ENCODE peak calls at places on chromosomes 2 and 18, in eight cellular contexts. One of them, this sample, is unnamed.

GRCh38 chr2:218679119-218679518 is 7.2 kb downstream of the STK36 start:
- DNase-seq in activated T-cell treated with anti-CD3 and anti-CD28 coated beads for 1 hour: no peak
- DNase-seq in nucleus accumbens: no peak
- DNase-seq in activated effector memory CD4-positive, alpha-beta T cell treated with anti-CD3 and anti-CD28 coated beads, Interleukin-2, amount 50 U/mL, for 16 hours: no peak
- DNase-seq in globus pallidus: no peak
- DNase-seq in stimulated activated CD8-positive, alpha-beta memory T cell treated with anti-CD3 and anti-CD28 coated beads, Interleukin-4, amount 100 ng/mL, for 1 hour: no peak
- DNase-seq in activated naive CD4-positive, alpha-beta T cell treated with anti-CD3 and anti-CD28 coated beads, Interleukin-2, amount 50 U/mL, for 16 hours: no peak
- DNase-seq in kidney: no peak
- DNase-seq in this sample: no peak

GRCh38 chr2:113200236-113200635 is 26.5 kb downstream of the PSD4 start:
- DNase-seq in globus pallidus: no peak
- DNase-seq in activated effector memory CD4-positive, alpha-beta T cell treated with anti-CD3 and anti-CD28 coated beads, Interleukin-2, amount 50 U/mL, for 16 hours: peak
- DNase-seq in stimulated activated CD8-positive, alpha-beta memory T cell treated with anti-CD3 and anti-CD28 coated beads, Interleukin-4, amount 100 ng/mL, for 1 hour: no peak
- DNase-seq in kidney: no peak
- DNase-seq in activated naive CD4-positive, alpha-beta T cell treated with anti-CD3 and anti-CD28 coated beads, Interleukin-2, amount 50 U/mL, for 16 hours: no peak
- DNase-seq in activated T-cell treated with anti-CD3 and anti-CD28 coated beads for 1 hour: no peak
- DNase-seq in nucleus accumbens: no peak
- DNase-seq in this sample: no peak

GRCh38 chr2:26474261-26474785 is 3.6 kb downstream of the OTOF start:
- DNase-seq in kidney: peak
- DNase-seq in activated effector memory CD4-positive, alpha-beta T cell treated with anti-CD3 and anti-CD28 coated beads, Interleukin-2, amount 50 U/mL, for 16 hours: no peak
- DNase-seq in stimulated activated CD8-positive, alpha-beta memory T cell treated with anti-CD3 and anti-CD28 coated beads, Interleukin-4, amount 100 ng/mL, for 1 hour: no peak
- DNase-seq in activated T-cell treated with anti-CD3 and anti-CD28 coated beads for 1 hour: no peak
- DNase-seq in nucleus accumbens: no peak
- DNase-seq in activated naive CD4-positive, alpha-beta T cell treated with anti-CD3 and anti-CD28 coated beads, Interleukin-2, amount 50 U/mL, for 16 hours: no peak
- DNase-seq in globus pallidus: no peak
- DNase-seq in this sample: no peak

GRCh38 chr18:35171315-35171987 is 69.4 kb upstream of the ZNF397 start:
- DNase-seq in stimulated activated CD8-positive, alpha-beta memory T cell treated with anti-CD3 and anti-CD28 coated beads, Interleukin-4, amount 100 ng/mL, for 1 hour: no peak
- DNase-seq in nucleus accumbens: no peak
- DNase-seq in globus pallidus: peak
- DNase-seq in activated effector memory CD4-positive, alpha-beta T cell treated with anti-CD3 and anti-CD28 coated beads, Interleukin-2, amount 50 U/mL, for 16 hours: no peak
- DNase-seq in kidney: no peak
- DNase-seq in activated T-cell treated with anti-CD3 and anti-CD28 coated beads for 1 hour: no peak
- DNase-seq in activated naive CD4-positive, alpha-beta T cell treated with anti-CD3 and anti-CD28 coated beads, Interleukin-2, amount 50 U/mL, for 16 hours: no peak
- DNase-seq in this sample: no peak

GRCh38 chr2:152497481-152498052 is 162.6 kb downstream of the FMNL2 start:
- DNase-seq in globus pallidus: no peak
- DNase-seq in activated effector memory CD4-positive, alpha-beta T cell treated with anti-CD3 and anti-CD28 coated beads, Interleukin-2, amount 50 U/mL, for 16 hours: no peak
- DNase-seq in kidney: no peak
- DNase-seq in activated T-cell treated with anti-CD3 and anti-CD28 coated beads for 1 hour: no peak
- DNase-seq in activated naive CD4-positive, alpha-beta T cell treated with anti-CD3 and anti-CD28 coated beads, Interleukin-2, amount 50 U/mL, for 16 hours: no peak
- DNase-seq in stimulated activated CD8-positive, alpha-beta memory T cell treated with anti-CD3 and anti-CD28 coated beads, Interleukin-4, amount 100 ng/mL, for 1 hour: no peak
- DNase-seq in nucleus accumbens: no peak
- DNase-seq in this sample: no peak

GRCh38 chr2:9982248-9982647 is 30.8 kb downstream of the GRHL1 start:
- DNase-seq in activated T-cell treated with anti-CD3 and anti-CD28 coated beads for 1 hour: no peak
- DNase-seq in globus pallidus: no peak
- DNase-seq in activated naive CD4-positive, alpha-beta T cell treated with anti-CD3 and anti-CD28 coated beads, Interleukin-2, amount 50 U/mL, for 16 hours: no peak
- DNase-seq in activated effector memory CD4-positive, alpha-beta T cell treated with anti-CD3 and anti-CD28 coated beads, Interleukin-2, amount 50 U/mL, for 16 hours: no peak
- DNase-seq in nucleus accumbens: no peak
- DNase-seq in stimulated activated CD8-positive, alpha-beta memory T cell treated with anti-CD3 and anti-CD28 coated beads, Interleukin-4, amount 100 ng/mL, for 1 hour: no peak
- DNase-seq in kidney: no peak
- DNase-seq in this sample: peak

GRCh38 chr2:42239289-42239661 is 70.1 kb downstream of the EML4 start:
- DNase-seq in stimulated activated CD8-positive, alpha-beta memory T cell treated with anti-CD3 and anti-CD28 coated beads, Interleukin-4, amount 100 ng/mL, for 1 hour: no peak
- DNase-seq in activated effector memory CD4-positive, alpha-beta T cell treated with anti-CD3 and anti-CD28 coated beads, Interleukin-2, amount 50 U/mL, for 16 hours: no peak
- DNase-seq in nucleus accumbens: no peak
- DNase-seq in activated T-cell treated with anti-CD3 and anti-CD28 coated beads for 1 hour: no peak
- DNase-seq in kidney: no peak
- DNase-seq in globus pallidus: no peak
- DNase-seq in activated naive CD4-positive, alpha-beta T cell treated with anti-CD3 and anti-CD28 coated beads, Interleukin-2, amount 50 U/mL, for 16 hours: no peak
- DNase-seq in this sample: no peak

GRCh38 chr2:120243211-120243610 is 9.4 kb upstream of the RALB start:
- DNase-seq in activated effector memory CD4-positive, alpha-beta T cell treated with anti-CD3 and anti-CD28 coated beads, Interleukin-2, amount 50 U/mL, for 16 hours: no peak
- DNase-seq in nucleus accumbens: no peak
- DNase-seq in activated naive CD4-positive, alpha-beta T cell treated with anti-CD3 and anti-CD28 coated beads, Interleukin-2, amount 50 U/mL, for 16 hours: no peak
- DNase-seq in stimulated activated CD8-positive, alpha-beta memory T cell treated with anti-CD3 and anti-CD28 coated beads, Interleukin-4, amount 100 ng/mL, for 1 hour: no peak
- DNase-seq in globus pallidus: no peak
- DNase-seq in kidney: no peak
- DNase-seq in activated T-cell treated with anti-CD3 and anti-CD28 coated beads for 1 hour: no peak
- DNase-seq in this sample: no peak

GRCh38 chr18:34592961-34593382 is 117.1 kb upstream of the DTNA start:
- DNase-seq in activated T-cell treated with anti-CD3 and anti-CD28 coated beads for 1 hour: no peak
- DNase-seq in activated effector memory CD4-positive, alpha-beta T cell treated with anti-CD3 and anti-CD28 coated beads, Interleukin-2, amount 50 U/mL, for 16 hours: no peak
- DNase-seq in activated naive CD4-positive, alpha-beta T cell treated with anti-CD3 and anti-CD28 coated beads, Interleukin-2, amount 50 U/mL, for 16 hours: no peak
- DNase-seq in globus pallidus: peak
- DNase-seq in nucleus accumbens: peak
- DNase-seq in stimulated activated CD8-positive, alpha-beta memory T cell treated with anti-CD3 and anti-CD28 coated beads, Interleukin-4, amount 100 ng/mL, for 1 hour: no peak
- DNase-seq in kidney: peak
- DNase-seq in this sample: no peak

GRCh38 chr2:222448806-222449205 is 24.5 kb downstream of the SGPP2 start:
- DNase-seq in activated naive CD4-positive, alpha-beta T cell treated with anti-CD3 and anti-CD28 coated beads, Interleukin-2, amount 50 U/mL, for 16 hours: no peak
- DNase-seq in nucleus accumbens: no peak
- DNase-seq in activated T-cell treated with anti-CD3 and anti-CD28 coated beads for 1 hour: no peak
- DNase-seq in globus pallidus: no peak
- DNase-seq in stimulated activated CD8-positive, alpha-beta memory T cell treated with anti-CD3 and anti-CD28 coated beads, Interleukin-4, amount 100 ng/mL, for 1 hour: no peak
- DNase-seq in kidney: peak
- DNase-seq in activated effector memory CD4-positive, alpha-beta T cell treated with anti-CD3 and anti-CD28 coated beads, Interleukin-2, amount 50 U/mL, for 16 hours: no peak
- DNase-seq in this sample: no peak

GRCh38 chr18:74082476-74083070 is 65.1 kb downstream of the FBXO15 start:
- DNase-seq in globus pallidus: peak
- DNase-seq in nucleus accumbens: peak
- DNase-seq in activated naive CD4-positive, alpha-beta T cell treated with anti-CD3 and anti-CD28 coated beads, Interleukin-2, amount 50 U/mL, for 16 hours: peak
- DNase-seq in kidney: no peak
- DNase-seq in activated T-cell treated with anti-CD3 and anti-CD28 coated beads for 1 hour: peak
- DNase-seq in activated effector memory CD4-positive, alpha-beta T cell treated with anti-CD3 and anti-CD28 coated beads, Interleukin-2, amount 50 U/mL, for 16 hours: peak
- DNase-seq in stimulated activated CD8-positive, alpha-beta memory T cell treated with anti-CD3 and anti-CD28 coated beads, Interleukin-4, amount 100 ng/mL, for 1 hour: peak
- DNase-seq in this sample: no peak

GRCh38 chr2:203623104-203623503 is 83.3 kb upstream of the CD28 start:
- DNase-seq in nucleus accumbens: no peak
- DNase-seq in activated T-cell treated with anti-CD3 and anti-CD28 coated beads for 1 hour: no peak
- DNase-seq in stimulated activated CD8-positive, alpha-beta memory T cell treated with anti-CD3 and anti-CD28 coated beads, Interleukin-4, amount 100 ng/mL, for 1 hour: no peak
- DNase-seq in globus pallidus: no peak
- DNase-seq in activated effector memory CD4-positive, alpha-beta T cell treated with anti-CD3 and anti-CD28 coated beads, Interleukin-2, amount 50 U/mL, for 16 hours: no peak
- DNase-seq in activated naive CD4-positive, alpha-beta T cell treated with anti-CD3 and anti-CD28 coated beads, Interleukin-2, amount 50 U/mL, for 16 hours: no peak
- DNase-seq in kidney: no peak
- DNase-seq in this sample: no peak

GRCh38 chr2:128978155-128978707 is 659.6 kb upstream of the HS6ST1 start:
- DNase-seq in activated naive CD4-positive, alpha-beta T cell treated with anti-CD3 and anti-CD28 coated beads, Interleukin-2, amount 50 U/mL, for 16 hours: no peak
- DNase-seq in activated T-cell treated with anti-CD3 and anti-CD28 coated beads for 1 hour: no peak
- DNase-seq in activated effector memory CD4-positive, alpha-beta T cell treated with anti-CD3 and anti-CD28 coated beads, Interleukin-2, amount 50 U/mL, for 16 hours: no peak
- DNase-seq in globus pallidus: no peak
- DNase-seq in nucleus accumbens: no peak
- DNase-seq in stimulated activated CD8-positive, alpha-beta memory T cell treated with anti-CD3 and anti-CD28 coated beads, Interleukin-4, amount 100 ng/mL, for 1 hour: no peak
- DNase-seq in kidney: no peak
- DNase-seq in this sample: no peak

GRCh38 chr2:158501301-158501700 is 44.5 kb downstream of the PKP4 start:
- DNase-seq in nucleus accumbens: peak
- DNase-seq in activated naive CD4-positive, alpha-beta T cell treated with anti-CD3 and anti-CD28 coated beads, Interleukin-2, amount 50 U/mL, for 16 hours: no peak
- DNase-seq in activated effector memory CD4-positive, alpha-beta T cell treated with anti-CD3 and anti-CD28 coated beads, Interleukin-2, amount 50 U/mL, for 16 hours: no peak
- DNase-seq in globus pallidus: peak
- DNase-seq in kidney: no peak
- DNase-seq in activated T-cell treated with anti-CD3 and anti-CD28 coated beads for 1 hour: no peak
- DNase-seq in stimulated activated CD8-positive, alpha-beta memory T cell treated with anti-CD3 and anti-CD28 coated beads, Interleukin-4, amount 100 ng/mL, for 1 hour: no peak
- DNase-seq in this sample: no peak

GRCh38 chr18:3257627-3258120 is 4.3 kb upstream of the MYL12B start:
- DNase-seq in activated naive CD4-positive, alpha-beta T cell treated with anti-CD3 and anti-CD28 coated beads, Interleukin-2, amount 50 U/mL, for 16 hours: no peak
- DNase-seq in nucleus accumbens: no peak
- DNase-seq in activated T-cell treated with anti-CD3 and anti-CD28 coated beads for 1 hour: no peak
- DNase-seq in kidney: no peak
- DNase-seq in stimulated activated CD8-positive, alpha-beta memory T cell treated with anti-CD3 and anti-CD28 coated beads, Interleukin-4, amount 100 ng/mL, for 1 hour: no peak
- DNase-seq in globus pallidus: no peak
- DNase-seq in activated effector memory CD4-positive, alpha-beta T cell treated with anti-CD3 and anti-CD28 coated beads, Interleukin-2, amount 50 U/mL, for 16 hours: no peak
- DNase-seq in this sample: no peak

GRCh38 chr2:106140091-106140490 is 54.0 kb downstream of the UXS1 start:
- DNase-seq in activated T-cell treated with anti-CD3 and anti-CD28 coated beads for 1 hour: no peak
- DNase-seq in activated naive CD4-positive, alpha-beta T cell treated with anti-CD3 and anti-CD28 coated beads, Interleukin-2, amount 50 U/mL, for 16 hours: no peak
- DNase-seq in activated effector memory CD4-positive, alpha-beta T cell treated with anti-CD3 and anti-CD28 coated beads, Interleukin-2, amount 50 U/mL, for 16 hours: no peak
- DNase-seq in globus pallidus: no peak
- DNase-seq in kidney: no peak
- DNase-seq in stimulated activated CD8-positive, alpha-beta memory T cell treated with anti-CD3 and anti-CD28 coated beads, Interleukin-4, amount 100 ng/mL, for 1 hour: no peak
- DNase-seq in nucleus accumbens: no peak
- DNase-seq in this sample: no peak

GRCh38 chr2:174048238-174048637 is 83.1 kb upstream of the SP3 start:
- DNase-seq in globus pallidus: no peak
- DNase-seq in nucleus accumbens: no peak
- DNase-seq in activated effector memory CD4-positive, alpha-beta T cell treated with anti-CD3 and anti-CD28 coated beads, Interleukin-2, amount 50 U/mL, for 16 hours: no peak
- DNase-seq in activated T-cell treated with anti-CD3 and anti-CD28 coated beads for 1 hour: no peak
- DNase-seq in stimulated activated CD8-positive, alpha-beta memory T cell treated with anti-CD3 and anti-CD28 coated beads, Interleukin-4, amount 100 ng/mL, for 1 hour: no peak
- DNase-seq in kidney: no peak
- DNase-seq in activated naive CD4-positive, alpha-beta T cell treated with anti-CD3 and anti-CD28 coated beads, Interleukin-2, amount 50 U/mL, for 16 hours: no peak
- DNase-seq in this sample: no peak

GRCh38 chr18:6569813-6570212 is 155.1 kb upstream of the L3MBTL4 start:
- DNase-seq in kidney: no peak
- DNase-seq in nucleus accumbens: no peak
- DNase-seq in activated effector memory CD4-positive, alpha-beta T cell treated with anti-CD3 and anti-CD28 coated beads, Interleukin-2, amount 50 U/mL, for 16 hours: no peak
- DNase-seq in activated T-cell treated with anti-CD3 and anti-CD28 coated beads for 1 hour: no peak
- DNase-seq in activated naive CD4-positive, alpha-beta T cell treated with anti-CD3 and anti-CD28 coated beads, Interleukin-2, amount 50 U/mL, for 16 hours: no peak
- DNase-seq in stimulated activated CD8-positive, alpha-beta memory T cell treated with anti-CD3 and anti-CD28 coated beads, Interleukin-4, amount 100 ng/mL, for 1 hour: no peak
- DNase-seq in globus pallidus: no peak
- DNase-seq in this sample: no peak

GRCh38 chr2:180520206-180520605 is 460.2 kb upstream of the UBE2E3 start:
- DNase-seq in activated T-cell treated with anti-CD3 and anti-CD28 coated beads for 1 hour: no peak
- DNase-seq in activated naive CD4-positive, alpha-beta T cell treated with anti-CD3 and anti-CD28 coated beads, Interleukin-2, amount 50 U/mL, for 16 hours: no peak
- DNase-seq in globus pallidus: no peak
- DNase-seq in nucleus accumbens: peak
- DNase-seq in activated effector memory CD4-positive, alpha-beta T cell treated with anti-CD3 and anti-CD28 coated beads, Interleukin-2, amount 50 U/mL, for 16 hours: no peak
- DNase-seq in stimulated activated CD8-positive, alpha-beta memory T cell treated with anti-CD3 and anti-CD28 coated beads, Interleukin-4, amount 100 ng/mL, for 1 hour: no peak
- DNase-seq in kidney: no peak
- DNase-seq in this sample: no peak

GRCh38 chr2:236119003-236119402 is 49.2 kb downstream of the GBX2 start:
- DNase-seq in stimulated activated CD8-positive, alpha-beta memory T cell treated with anti-CD3 and anti-CD28 coated beads, Interleukin-4, amount 100 ng/mL, for 1 hour: no peak
- DNase-seq in globus pallidus: no peak
- DNase-seq in activated effector memory CD4-positive, alpha-beta T cell treated with anti-CD3 and anti-CD28 coated beads, Interleukin-2, amount 50 U/mL, for 16 hours: peak
- DNase-seq in kidney: no peak
- DNase-seq in nucleus accumbens: no peak
- DNase-seq in activated T-cell treated with anti-CD3 and anti-CD28 coated beads for 1 hour: no peak
- DNase-seq in activated naive CD4-positive, alpha-beta T cell treated with anti-CD3 and anti-CD28 coated beads, Interleukin-2, amount 50 U/mL, for 16 hours: no peak
- DNase-seq in this sample: no peak

GRCh38 chr2:29238497-29238896 is 123.3 kb downstream of the CLIP4 start:
- DNase-seq in stimulated activated CD8-positive, alpha-beta memory T cell treated with anti-CD3 and anti-CD28 coated beads, Interleukin-4, amount 100 ng/mL, for 1 hour: no peak
- DNase-seq in globus pallidus: no peak
- DNase-seq in activated naive CD4-positive, alpha-beta T cell treated with anti-CD3 and anti-CD28 coated beads, Interleukin-2, amount 50 U/mL, for 16 hours: no peak
- DNase-seq in activated effector memory CD4-positive, alpha-beta T cell treated with anti-CD3 and anti-CD28 coated beads, Interleukin-2, amount 50 U/mL, for 16 hours: peak
- DNase-seq in activated T-cell treated with anti-CD3 and anti-CD28 coated beads for 1 hour: no peak
- DNase-seq in nucleus accumbens: no peak
- DNase-seq in kidney: no peak
- DNase-seq in this sample: no peak

GRCh38 chr18:8661754-8662573 is 43.4 kb upstream of the MTCL1 start:
- DNase-seq in activated naive CD4-positive, alpha-beta T cell treated with anti-CD3 and anti-CD28 coated beads, Interleukin-2, amount 50 U/mL, for 16 hours: no peak
- DNase-seq in activated T-cell treated with anti-CD3 and anti-CD28 coated beads for 1 hour: no peak
- DNase-seq in activated effector memory CD4-positive, alpha-beta T cell treated with anti-CD3 and anti-CD28 coated beads, Interleukin-2, amount 50 U/mL, for 16 hours: no peak
- DNase-seq in globus pallidus: no peak
- DNase-seq in stimulated activated CD8-positive, alpha-beta memory T cell treated with anti-CD3 and anti-CD28 coated beads, Interleukin-4, amount 100 ng/mL, for 1 hour: no peak
- DNase-seq in kidney: no peak
- DNase-seq in nucleus accumbens: no peak
- DNase-seq in this sample: no peak

GRCh38 chr2:122179492-122180070 is 424.1 kb downstream of the TSN start:
- DNase-seq in kidney: no peak
- DNase-seq in activated T-cell treated with anti-CD3 and anti-CD28 coated beads for 1 hour: no peak
- DNase-seq in stimulated activated CD8-positive, alpha-beta memory T cell treated with anti-CD3 and anti-CD28 coated beads, Interleukin-4, amount 100 ng/mL, for 1 hour: no peak
- DNase-seq in globus pallidus: no peak
- DNase-seq in activated effector memory CD4-positive, alpha-beta T cell treated with anti-CD3 and anti-CD28 coated beads, Interleukin-2, amount 50 U/mL, for 16 hours: no peak
- DNase-seq in activated naive CD4-positive, alpha-beta T cell treated with anti-CD3 and anti-CD28 coated beads, Interleukin-2, amount 50 U/mL, for 16 hours: no peak
- DNase-seq in nucleus accumbens: no peak
- DNase-seq in this sample: no peak

GRCh38 chr2:907706-908105 is 42.9 kb upstream of the SNTG2 start:
- DNase-seq in nucleus accumbens: no peak
- DNase-seq in stimulated activated CD8-positive, alpha-beta memory T cell treated with anti-CD3 and anti-CD28 coated beads, Interleukin-4, amount 100 ng/mL, for 1 hour: no peak
- DNase-seq in activated naive CD4-positive, alpha-beta T cell treated with anti-CD3 and anti-CD28 coated beads, Interleukin-2, amount 50 U/mL, for 16 hours: no peak
- DNase-seq in kidney: no peak
- DNase-seq in globus pallidus: no peak
- DNase-seq in activated T-cell treated with anti-CD3 and anti-CD28 coated beads for 1 hour: no peak
- DNase-seq in activated effector memory CD4-positive, alpha-beta T cell treated with anti-CD3 and anti-CD28 coated beads, Interleukin-2, amount 50 U/mL, for 16 hours: no peak
- DNase-seq in this sample: no peak

GRCh38 chr18:37405229-37405628 is 160.4 kb downstream of the CELF4 start:
- DNase-seq in nucleus accumbens: no peak
- DNase-seq in kidney: no peak
- DNase-seq in activated naive CD4-positive, alpha-beta T cell treated with anti-CD3 and anti-CD28 coated beads, Interleukin-2, amount 50 U/mL, for 16 hours: no peak
- DNase-seq in stimulated activated CD8-positive, alpha-beta memory T cell treated with anti-CD3 and anti-CD28 coated beads, Interleukin-4, amount 100 ng/mL, for 1 hour: no peak
- DNase-seq in globus pallidus: no peak
- DNase-seq in activated T-cell treated with anti-CD3 and anti-CD28 coated beads for 1 hour: no peak
- DNase-seq in activated effector memory CD4-positive, alpha-beta T cell treated with anti-CD3 and anti-CD28 coated beads, Interleukin-2, amount 50 U/mL, for 16 hours: no peak
- DNase-seq in this sample: no peak

GRCh38 chr18:24914148-24914525 is 437.8 kb downstream of the ZNF521 start:
- DNase-seq in globus pallidus: no peak
- DNase-seq in activated naive CD4-positive, alpha-beta T cell treated with anti-CD3 and anti-CD28 coated beads, Interleukin-2, amount 50 U/mL, for 16 hours: no peak
- DNase-seq in kidney: no peak
- DNase-seq in stimulated activated CD8-positive, alpha-beta memory T cell treated with anti-CD3 and anti-CD28 coated beads, Interleukin-4, amount 100 ng/mL, for 1 hour: no peak
- DNase-seq in nucleus accumbens: no peak
- DNase-seq in activated T-cell treated with anti-CD3 and anti-CD28 coated beads for 1 hour: no peak
- DNase-seq in activated effector memory CD4-positive, alpha-beta T cell treated with anti-CD3 and anti-CD28 coated beads, Interleukin-2, amount 50 U/mL, for 16 hours: no peak
- DNase-seq in this sample: no peak

GRCh38 chr2:44943031-44943692 is 1.7 kb downstream of the SIX3 start:
- DNase-seq in nucleus accumbens: no peak
- DNase-seq in activated effector memory CD4-positive, alpha-beta T cell treated with anti-CD3 and anti-CD28 coated beads, Interleukin-2, amount 50 U/mL, for 16 hours: no peak
- DNase-seq in stimulated activated CD8-positive, alpha-beta memory T cell treated with anti-CD3 and anti-CD28 coated beads, Interleukin-4, amount 100 ng/mL, for 1 hour: no peak
- DNase-seq in activated naive CD4-positive, alpha-beta T cell treated with anti-CD3 and anti-CD28 coated beads, Interleukin-2, amount 50 U/mL, for 16 hours: no peak
- DNase-seq in activated T-cell treated with anti-CD3 and anti-CD28 coated beads for 1 hour: no peak
- DNase-seq in kidney: no peak
- DNase-seq in globus pallidus: no peak
- DNase-seq in this sample: no peak

GRCh38 chr2:54470241-54470938 is 14.3 kb downstream of the SPTBN1 start:
- DNase-seq in globus pallidus: no peak
- DNase-seq in activated naive CD4-positive, alpha-beta T cell treated with anti-CD3 and anti-CD28 coated beads, Interleukin-2, amount 50 U/mL, for 16 hours: no peak
- DNase-seq in activated T-cell treated with anti-CD3 and anti-CD28 coated beads for 1 hour: no peak
- DNase-seq in stimulated activated CD8-positive, alpha-beta memory T cell treated with anti-CD3 and anti-CD28 coated beads, Interleukin-4, amount 100 ng/mL, for 1 hour: no peak
- DNase-seq in nucleus accumbens: no peak
- DNase-seq in activated effector memory CD4-positive, alpha-beta T cell treated with anti-CD3 and anti-CD28 coated beads, Interleukin-2, amount 50 U/mL, for 16 hours: no peak
- DNase-seq in kidney: no peak
- DNase-seq in this sample: no peak

GRCh38 chr18:22348521-22349316 is 69.0 kb downstream of the CTAGE1 start:
- DNase-seq in globus pallidus: no peak
- DNase-seq in kidney: peak
- DNase-seq in activated T-cell treated with anti-CD3 and anti-CD28 coated beads for 1 hour: no peak
- DNase-seq in activated naive CD4-positive, alpha-beta T cell treated with anti-CD3 and anti-CD28 coated beads, Interleukin-2, amount 50 U/mL, for 16 hours: no peak
- DNase-seq in nucleus accumbens: no peak
- DNase-seq in activated effector memory CD4-positive, alpha-beta T cell treated with anti-CD3 and anti-CD28 coated beads, Interleukin-2, amount 50 U/mL, for 16 hours: no peak
- DNase-seq in stimulated activated CD8-positive, alpha-beta memory T cell treated with anti-CD3 and anti-CD28 coated beads, Interleukin-4, amount 100 ng/mL, for 1 hour: no peak
- DNase-seq in this sample: peak

GRCh38 chr2:171141320-171141719 is 19.4 kb downstream of the TLK1 start:
- DNase-seq in activated naive CD4-positive, alpha-beta T cell treated with anti-CD3 and anti-CD28 coated beads, Interleukin-2, amount 50 U/mL, for 16 hours: no peak
- DNase-seq in activated effector memory CD4-positive, alpha-beta T cell treated with anti-CD3 and anti-CD28 coated beads, Interleukin-2, amount 50 U/mL, for 16 hours: no peak
- DNase-seq in nucleus accumbens: no peak
- DNase-seq in stimulated activated CD8-positive, alpha-beta memory T cell treated with anti-CD3 and anti-CD28 coated beads, Interleukin-4, amount 100 ng/mL, for 1 hour: no peak
- DNase-seq in activated T-cell treated with anti-CD3 and anti-CD28 coated beads for 1 hour: no peak
- DNase-seq in globus pallidus: no peak
- DNase-seq in kidney: no peak
- DNase-seq in this sample: no peak